ENCODE peak calls at places on chromosomes 7 and 10, in nine cellular contexts. V is CD8-positive, alpha-beta memory T cell; E is iPS-NIHi11; L is NB4; Q is memory B cell; X is endothelial cell of umbilical vein; I is GM04503; B is osteocyte; M is activated CD4-positive, alpha-beta T cell treated with anti-CD3 and anti-CD28 coated beads, Interleukin-2, amount 50 U/mL, for 48 hours. A is an unnamed sample.

GRCh38 chr7:17829001-17829400 is 111.3 kb downstream of the SNX13 start:
- DNase-seq in V (no peak), E (no peak), L (no peak), Q (no peak), X (no peak), I (no peak), B (no peak), M (no peak), A (no peak)

GRCh38 chr7:38673795-38674194 is 42.6 kb upstream of the AMPH start:
- DNase-seq in V (no peak), E (no peak), L (peak; percentile 31), Q (no peak), X (peak; percentile 52), I (peak; percentile 59), B (no peak), M (no peak), A (no peak)

GRCh38 chr10:88886557-88886956 is 6.5 kb downstream of the STAMBPL1 start:
- DNase-seq in V (no peak), E (peak; percentile 18), L (peak; percentile 40), Q (peak; percentile 22), X (no peak), I (no peak), B (no peak), M (no peak), A (no peak)

GRCh38 chr10:3248526-3249255 is 76.1 kb upstream of the PITRM1 start:
- DNase-seq in V (no peak), E (no peak), L (no peak), Q (no peak), X (peak; percentile 81), I (peak; percentile 90), B (no peak), M (no peak), A (no peak)

GRCh38 chr10:98577578-98577977 is 130.8 kb upstream of the HPS1 start:
- DNase-seq in V (no peak), E (no peak), L (no peak), Q (no peak), X (peak; percentile 7), I (no peak), B (no peak), M (no peak), A (no peak)

GRCh38 chr7:71511361-71511807 is 379.4 kb downstream of the GALNT17 start:
- DNase-seq in V (no peak), E (peak; percentile 51), L (peak; percentile 72), Q (no peak), X (no peak), I (no peak), B (no peak), M (no peak), A (no peak)

GRCh38 chr10:117300671-117301070 is 59.8 kb downstream of the SLC18A2 start:
- DNase-seq in V (no peak), E (no peak), L (no peak), Q (no peak), X (no peak), I (no peak), B (no peak), M (no peak), A (no peak)

GRCh38 chr7:117212969-117213877 is 109.6 kb downstream of the WNT2 start:
- DNase-seq in V (peak; percentile 56), E (peak; percentile 79), L (peak; percentile 69), Q (peak; percentile 5), X (peak; percentile 68), I (no peak), B (peak; percentile 87), M (peak; percentile 48), A (peak; percentile 56)

GRCh38 chr7:112788778-112789343 is 1.3 kb downstream of the TMEM168 start:
- DNase-seq in V (no peak), E (no peak), L (no peak), Q (no peak), X (no peak), I (no peak), B (no peak), M (no peak), A (no peak)

GRCh38 chr7:115429918-115430317 is 508.0 kb downstream of the MDFIC start:
- DNase-seq in V (no peak), E (no peak), L (no peak), Q (no peak), X (no peak), I (no peak), B (no peak), M (no peak), A (no peak)

A was measured in Kasumi-1.